ENCODE peak calls at places on chromosome 21, in seven cellular contexts. R, C, F, S, K, T and N are unnamed samples.

GRCh38 chr21:26966360-26966977 is 419 bp downstream of the ADAMTS5 start:
- DNase-seq in F (no peak), T (no peak), K (no peak), C (no peak), S (no peak), R (no peak), N (no peak)

GRCh38 chr21:40128891-40129290 is 261.7 kb downstream of the PCP4 start:
- DNase-seq in R (no peak), S (no peak), F (no peak), C (no peak), K (no peak), T (no peak), N (no peak)

GRCh38 chr21:28442085-28442484 is 550.6 kb downstream of the LTN1 start:
- DNase-seq in S (no peak), R (no peak), T (no peak), C (no peak), F (no peak), K (no peak), N (no peak)

GRCh38 chr21:36125513-36126121 is 9.3 kb upstream of the CBR3 start:
- DNase-seq in R (peak; percentile 63), S (no peak), C (peak; percentile 54), K (peak; percentile 61), F (peak; percentile 53), T (no peak), N (no peak)

GRCh38 chr21:45468971-45469272 is 64.0 kb downstream of the COL18A1 start:
- DNase-seq in T (no peak), S (no peak), C (no peak), R (no peak), F (no peak), K (no peak), N (no peak)

GRCh38 chr21:46662765-46663500 is 27.5 kb downstream of the PRMT2 start:
- DNase-seq in R (no peak), K (no peak), T (no peak), C (peak; percentile 20), S (no peak), F (no peak), N (no peak)

GRCh38 chr21:21463456-21463855 is 465.2 kb downstream of the NCAM2 start:
- DNase-seq in F (no peak), C (no peak), S (no peak), R (no peak), K (no peak), T (no peak), N (no peak)

GRCh38 chr21:45478115-45478801 is 64.0 kb downstream of the SLC19A1 start:
- DNase-seq in F (peak; percentile 79), S (no peak), R (peak; percentile 77), T (peak; percentile 20), C (peak; percentile 50), K (peak; percentile 58), N (peak; percentile 64)

GRCh38 chr21:29078884-29079765 is 5.7 kb upstream of the CCT8 start:
- DNase-seq in R (no peak), C (no peak), S (no peak), K (peak; percentile 31), F (peak; percentile 54), T (no peak), N (peak; percentile 18)

GRCh38 chr21:39048574-39048973 is 134.7 kb downstream of the PSMG1 start:
- DNase-seq in R (no peak), T (no peak), S (no peak), C (peak; percentile 86), K (no peak), F (no peak), N (no peak)

GRCh38 chr21:44846485-44847260 is 26.8 kb downstream of the PTTG1IP start:
- DNase-seq in R (no peak), T (no peak), S (no peak), F (peak; percentile 70), C (no peak), K (peak; percentile 37), N (peak; percentile 31)

GRCh38 chr21:28099296-28099695 is 893.4 kb downstream of the LTN1 start:
- DNase-seq in R (no peak), K (peak; percentile 15), C (no peak), F (no peak), T (no peak), S (no peak), N (no peak)

GRCh38 chr21:38489729-38490128 is 8.5 kb downstream of the ERG start:
- DNase-seq in R (no peak), T (no peak), C (no peak), S (no peak), F (no peak), K (no peak), N (no peak)

GRCh38 chr21:27110956-27111355 is 144.1 kb upstream of the ADAMTS5 start:
- DNase-seq in T (no peak), S (no peak), C (no peak), R (no peak), K (no peak), F (no peak), N (no peak)

GRCh38 chr21:44854391-44854663 is 19.2 kb downstream of the PTTG1IP start:
- DNase-seq in C (no peak), F (no peak), S (no peak), T (no peak), R (no peak), K (no peak), N (no peak)

GRCh38 chr21:36425286-36425685 is 40.1 kb downstream of the CHAF1B start:
- DNase-seq in K (no peak), R (no peak), F (no peak), T (no peak), C (no peak), S (no peak), N (no peak)

GRCh38 chr21:41536076-41536826 is 28.3 kb upstream of the TMPRSS2 start:
- DNase-seq in S (no peak), K (peak; percentile 67), T (no peak), F (peak; percentile 58), R (no peak), C (no peak), N (no peak)

GRCh38 chr21:37072239-37072987 is 458 bp downstream of the PIGP start:
- DNase-seq in F (peak; percentile 80), C (peak; percentile 58), S (peak; percentile 25), T (peak; percentile 40), K (peak; percentile 66), R (peak; percentile 76), N (no peak)

GRCh38 chr21:37435120-37435519 is 68.5 kb downstream of the DYRK1A start:
- DNase-seq in T (peak; percentile 74), S (no peak), K (peak; percentile 37), C (peak; percentile 52), R (peak; percentile 65), F (no peak), N (no peak)

GRCh38 chr21:41833138-41834115 is 45.7 kb downstream of the PRDM15 start:
- DNase-seq in T (no peak), S (no peak), K (no peak), R (no peak), F (no peak), C (no peak), N (no peak)

DNA sequence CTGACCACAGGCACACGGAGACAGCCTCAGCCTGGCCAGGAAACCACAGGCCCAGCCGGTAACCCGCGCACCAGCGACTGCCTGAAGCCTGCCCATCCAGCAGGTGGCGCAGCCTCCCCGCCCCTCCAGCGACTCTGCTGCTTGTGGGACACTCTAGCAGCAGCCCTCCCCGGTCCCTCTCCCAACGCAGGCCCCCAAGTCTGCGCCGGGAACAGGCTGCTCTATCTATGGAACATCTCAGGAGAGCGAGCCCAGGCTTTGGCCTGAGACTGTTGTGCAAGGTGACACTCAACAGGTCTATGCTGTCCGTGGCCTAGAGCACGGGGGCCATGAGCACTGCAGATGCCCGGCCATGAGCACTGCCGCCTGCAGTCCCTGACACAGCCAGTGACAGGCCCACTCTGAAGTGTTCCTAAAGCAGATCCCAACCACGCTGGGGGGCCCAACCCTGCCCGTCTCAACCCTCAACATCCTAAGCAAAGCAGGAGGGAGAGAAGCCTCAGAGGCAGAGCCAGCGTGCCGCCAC is 28.4 kb downstream of the WDR4 start:
- DNase-seq in S (peak; percentile 23), C (no peak), F (no peak), T (no peak), K (no peak), R (peak; percentile 21), N (peak; percentile 26)
- TF ChIP-seq CTCF in S (peak; percentile 32), C (peak; percentile 34), F (peak; percentile 40), T (peak; percentile 35), K (peak; percentile 32), R (peak; percentile 28), N (no peak)

GRCh38 chr21:15521644-15522001 is 208.2 kb upstream of the USP25 start:
- DNase-seq in K (no peak), R (no peak), S (no peak), T (no peak), C (peak; percentile 4), F (no peak), N (no peak)

GRCh38 chr21:15524855-15525254 is 204.9 kb upstream of the USP25 start:
- DNase-seq in T (no peak), K (no peak), F (no peak), S (no peak), C (no peak), R (no peak), N (no peak)

GRCh38 chr21:15522148-15522547 is 207.6 kb upstream of the USP25 start:
- DNase-seq in C (no peak), R (no peak), K (no peak), S (no peak), T (no peak), F (no peak), N (no peak)

GRCh38 chr21:15517394-15517793 is 212.4 kb upstream of the USP25 start:
- DNase-seq in K (no peak), F (no peak), C (no peak), T (no peak), R (no peak), S (no peak), N (no peak)

GRCh38 chr21:15520811-15521643 is 208.8 kb upstream of the USP25 start:
- DNase-seq in R (no peak), C (no peak), K (no peak), S (no peak), T (no peak), F (no peak), N (no peak)
- TF ChIP-seq CTCF in R (peak; percentile 34), C (no peak), K (no peak), S (no peak), T (peak; percentile 39), F (no peak), N (no peak)

DNA sequence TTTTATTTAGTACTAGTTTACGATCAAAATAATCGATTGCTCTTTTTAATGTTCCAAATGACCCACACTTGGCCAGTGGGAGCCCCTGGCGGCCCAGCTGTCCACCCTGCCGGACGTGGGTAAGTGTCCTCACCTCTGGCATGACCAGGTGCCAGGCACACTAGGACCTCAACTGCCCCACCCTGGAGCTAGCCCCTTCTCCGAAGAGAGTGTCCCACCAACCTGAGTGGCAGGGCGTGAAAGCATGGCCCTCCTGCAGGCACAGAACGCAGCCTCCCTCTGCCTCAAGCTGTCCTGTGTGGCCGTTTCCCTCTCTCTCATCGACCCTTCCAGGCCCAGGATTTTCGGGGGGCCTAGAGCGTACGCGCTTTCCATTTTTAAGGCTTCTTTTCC is 32.9 kb upstream of the AGPAT3 start:
- DNase-seq in S (no peak), K (no peak), T (no peak), C (no peak), R (no peak), F (no peak), N (no peak)
- TF ChIP-seq CTCF in S (no peak), K (no peak), T (no peak), C (no peak), R (no peak), F (no peak), N (no peak)

DNA sequence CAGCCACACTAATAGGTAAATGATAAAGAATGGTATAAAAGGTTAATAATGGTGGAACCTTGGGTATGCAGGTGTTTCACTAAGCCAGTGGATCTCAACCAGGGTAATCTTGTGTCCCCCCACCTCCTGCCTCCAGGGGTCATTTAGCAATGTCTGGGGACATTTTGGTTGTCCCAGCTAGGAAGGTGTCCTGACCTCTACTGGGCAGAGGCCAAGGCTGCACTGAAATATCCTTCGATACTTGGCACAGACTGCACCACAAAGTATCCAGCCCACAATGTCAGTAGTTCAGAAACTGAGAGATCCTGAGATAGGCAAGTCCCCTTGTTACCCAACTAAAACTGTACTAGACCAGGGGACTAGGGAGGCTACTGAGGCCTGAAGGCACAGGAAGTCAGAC is 113.6 kb upstream of the TIAM1 start:
- DNase-seq in S (no peak), F (no peak), K (no peak), R (no peak), T (no peak), C (peak; percentile 25), N (no peak)
- TF ChIP-seq CTCF in S (no peak), F (no peak), K (no peak), R (peak; percentile 18), T (no peak), C (peak; percentile 15), N (no peak)